ENCODE peak calls at places on chromosomes 3 and 15, in eight cellular contexts. K, T, N, A, M, Z, X and Y are unnamed samples.

GRCh38 chr15:40468850-40469249 is 1.9 kb upstream of the CHST14 start:
- DNase-seq in A (no peak), N (no peak), Z (no peak), K (no peak), T (no peak), M (no peak), X (no peak), Y (no peak)

GRCh38 chr3:24471480-24471879 is 23.2 kb downstream of the THRB start:
- DNase-seq in A (no peak), Z (no peak), K (no peak), X (no peak), N (no peak), T (no peak), M (no peak), Y (no peak)

GRCh38 chr15:48177383-48177874 is 666 bp downstream of the MYEF2 start:
- DNase-seq in A (peak; percentile 43), T (no peak), X (no peak), N (peak; percentile 42), M (no peak), Z (no peak), K (peak; percentile 45), Y (peak; percentile 21)

GRCh38 chr3:122810706-122811105 is 15.8 kb downstream of the SLC49A4 start:
- DNase-seq in K (no peak), M (no peak), T (no peak), N (no peak), Z (no peak), A (no peak), X (no peak), Y (no peak)

GRCh38 chr15:50231761-50232160 is 33.8 kb downstream of the HDC start:
- DNase-seq in N (no peak), X (no peak), T (no peak), M (no peak), K (no peak), A (no peak), Z (no peak), Y (no peak)

GRCh38 chr15:51334011-51334426 is 4.4 kb downstream of the CYP19A1 start:
- DNase-seq in M (peak; percentile 52), Z (no peak), N (no peak), K (no peak), A (no peak), X (peak; percentile 23), T (no peak), Y (no peak)

GRCh38 chr3:68705695-68706429 is 226.5 kb downstream of the TAFA4 start:
- DNase-seq in X (no peak), Z (no peak), K (no peak), N (no peak), A (peak; percentile 40), T (no peak), M (no peak), Y (no peak)

GRCh38 chr3:176789281-176789705 is 408.0 kb downstream of the TBL1XR1 start:
- DNase-seq in Z (no peak), M (no peak), N (peak; percentile 13), K (no peak), X (peak; percentile 40), T (no peak), A (no peak), Y (no peak)

GRCh38 chr15:92273286-92273685 is 120.4 kb upstream of the ST8SIA2 start:
- DNase-seq in X (no peak), N (no peak), T (no peak), M (no peak), K (no peak), A (no peak), Z (no peak), Y (no peak)

GRCh38 chr15:68187559-68187958 is 17.6 kb downstream of the CALML4 start:
- DNase-seq in K (peak; percentile 51), N (no peak), T (no peak), A (peak; percentile 51), Z (no peak), M (peak; percentile 79), X (peak; percentile 9), Y (no peak)

GRCh38 chr3:47042231-47042791 is 62.8 kb downstream of the NBEAL2 start:
- DNase-seq in K (no peak), T (no peak), N (no peak), A (no peak), M (no peak), Z (no peak), X (no peak), Y (no peak)

GRCh38 chr3:178405456-178405970 is 130.7 kb upstream of the KCNMB2 start:
- DNase-seq in Z (no peak), M (no peak), N (no peak), K (no peak), X (no peak), A (no peak), T (no peak), Y (no peak)

GRCh38 chr3:127753338-127753737 is 69.0 kb downstream of the MGLL start:
- DNase-seq in M (no peak), T (no peak), K (no peak), A (no peak), N (no peak), Z (no peak), X (no peak), Y (no peak)

GRCh38 chr15:98954411-98954810 is 53.2 kb downstream of the PGPEP1L start:
- DNase-seq in N (no peak), X (peak; percentile 17), M (peak; percentile 33), A (peak; percentile 87), K (peak; percentile 92), Z (no peak), T (no peak), Y (no peak)

GRCh38 chr3:53820756-53821580 is 25.3 kb downstream of the CHDH start:
- DNase-seq in Z (no peak), A (no peak), N (no peak), X (no peak), T (no peak), M (no peak), K (no peak), Y (no peak)

GRCh38 chr15:51161491-51162260 is 67.0 kb upstream of the TNFAIP8L3 start:
- DNase-seq in A (no peak), X (no peak), M (no peak), T (no peak), K (no peak), N (no peak), Z (no peak), Y (no peak)

GRCh38 chr3:99883138-99883461 is 65.4 kb downstream of the CMSS1 start:
- DNase-seq in T (no peak), M (no peak), X (no peak), A (no peak), K (no peak), N (no peak), Z (no peak), Y (no peak)

GRCh38 chr3:128555098-128555825 is 62.3 kb upstream of the GATA2 start:
- DNase-seq in M (no peak), K (no peak), T (no peak), Z (no peak), N (no peak), X (no peak), A (peak; percentile 76), Y (no peak)

GRCh38 chr15:75327491-75327890 is 8.4 kb upstream of the COMMD4 start:
- DNase-seq in K (no peak), M (no peak), A (no peak), T (no peak), X (no peak), Z (no peak), N (no peak), Y (no peak)

GRCh38 chr3:12875857-12876451 is 34.6 kb upstream of the RPL32 start:
- DNase-seq in A (peak; percentile 70), M (peak; percentile 43), N (no peak), K (no peak), Z (no peak), T (no peak), X (no peak), Y (no peak)

GRCh38 chr3:14125193-14126016 is 553 bp downstream of the TMEM43 start:
- DNase-seq in M (peak; percentile 80), T (no peak), N (no peak), X (no peak), A (peak; percentile 77), Z (peak; percentile 68), K (peak; percentile 37), Y (peak; percentile 83)

GRCh38 chr3:40035177-40035576 is 225.8 kb downstream of the MYRIP start:
- DNase-seq in T (no peak), Z (no peak), M (no peak), N (no peak), A (no peak), X (no peak), K (no peak), Y (no peak)

GRCh38 chr15:101615414-101615985 is 36.7 kb downstream of the TM2D3 start:
- DNase-seq in X (no peak), Z (no peak), T (no peak), A (peak; percentile 71), M (no peak), K (no peak), N (no peak), Y (no peak)